ENCODE peak calls at places on chromosomes 2 and 18, in five cellular contexts. One of them, this sample, is unnamed.

GRCh38 chr2:178811045-178811444 is 3.8 kb upstream of the TTN start:
- DNase-seq in stimulated activated CD4-positive, alpha-beta T cell treated with anti-CD3 and anti-CD28 coated beads, Interleukin-4, amount 100 ng/mL, for 24 hours: no peak
- DNase-seq in PC-3: no peak
- DNase-seq in activated CD4-positive, alpha-beta memory T cell treated with anti-CD3 and anti-CD28 coated beads, Interleukin-2, amount 10 ng/mL, durations not matched to agents 7 days and 5 days: no peak
- DNase-seq in COR-L47: no peak
- DNase-seq in this sample: no peak

GRCh38 chr2:74887445-74887951 is 53.6 kb downstream of the HK2 start:
- DNase-seq in stimulated activated CD4-positive, alpha-beta T cell treated with anti-CD3 and anti-CD28 coated beads, Interleukin-4, amount 100 ng/mL, for 24 hours: no peak
- DNase-seq in COR-L47: no peak
- DNase-seq in activated CD4-positive, alpha-beta memory T cell treated with anti-CD3 and anti-CD28 coated beads, Interleukin-2, amount 10 ng/mL, durations not matched to agents 7 days and 5 days: no peak
- DNase-seq in PC-3: peak
- DNase-seq in this sample: peak

GRCh38 chr2:16487686-16488085 is 177.9 kb downstream of the CYRIA start:
- DNase-seq in stimulated activated CD4-positive, alpha-beta T cell treated with anti-CD3 and anti-CD28 coated beads, Interleukin-4, amount 100 ng/mL, for 24 hours: no peak
- DNase-seq in activated CD4-positive, alpha-beta memory T cell treated with anti-CD3 and anti-CD28 coated beads, Interleukin-2, amount 10 ng/mL, durations not matched to agents 7 days and 5 days: no peak
- DNase-seq in PC-3: peak
- DNase-seq in COR-L47: no peak
- DNase-seq in this sample: peak

GRCh38 chr2:124678043-124678442 is 653.0 kb downstream of the CNTNAP5 start:
- DNase-seq in activated CD4-positive, alpha-beta memory T cell treated with anti-CD3 and anti-CD28 coated beads, Interleukin-2, amount 10 ng/mL, durations not matched to agents 7 days and 5 days: no peak
- DNase-seq in stimulated activated CD4-positive, alpha-beta T cell treated with anti-CD3 and anti-CD28 coated beads, Interleukin-4, amount 100 ng/mL, for 24 hours: no peak
- DNase-seq in PC-3: no peak
- DNase-seq in COR-L47: no peak
- DNase-seq in this sample: no peak

GRCh38 chr18:40832362-40832761 is 1122.7 kb upstream of the PIK3C3 start:
- DNase-seq in stimulated activated CD4-positive, alpha-beta T cell treated with anti-CD3 and anti-CD28 coated beads, Interleukin-4, amount 100 ng/mL, for 24 hours: no peak
- DNase-seq in COR-L47: no peak
- DNase-seq in activated CD4-positive, alpha-beta memory T cell treated with anti-CD3 and anti-CD28 coated beads, Interleukin-2, amount 10 ng/mL, durations not matched to agents 7 days and 5 days: no peak
- DNase-seq in PC-3: no peak
- DNase-seq in this sample: no peak

GRCh38 chr2:172931256-172931894 is 144.3 kb upstream of the MAP3K20 start:
- DNase-seq in COR-L47: no peak
- DNase-seq in activated CD4-positive, alpha-beta memory T cell treated with anti-CD3 and anti-CD28 coated beads, Interleukin-2, amount 10 ng/mL, durations not matched to agents 7 days and 5 days: no peak
- DNase-seq in stimulated activated CD4-positive, alpha-beta T cell treated with anti-CD3 and anti-CD28 coated beads, Interleukin-4, amount 100 ng/mL, for 24 hours: no peak
- DNase-seq in PC-3: peak
- DNase-seq in this sample: peak

GRCh38 chr18:42532119-42532518 is 577.1 kb downstream of the PIK3C3 start:
- DNase-seq in COR-L47: no peak
- DNase-seq in stimulated activated CD4-positive, alpha-beta T cell treated with anti-CD3 and anti-CD28 coated beads, Interleukin-4, amount 100 ng/mL, for 24 hours: no peak
- DNase-seq in activated CD4-positive, alpha-beta memory T cell treated with anti-CD3 and anti-CD28 coated beads, Interleukin-2, amount 10 ng/mL, durations not matched to agents 7 days and 5 days: no peak
- DNase-seq in PC-3: no peak
- DNase-seq in this sample: no peak

GRCh38 chr18:8943900-8944870 is 158.3 kb upstream of the NDUFV2 start:
- DNase-seq in COR-L47: no peak
- DNase-seq in PC-3: peak
- DNase-seq in activated CD4-positive, alpha-beta memory T cell treated with anti-CD3 and anti-CD28 coated beads, Interleukin-2, amount 10 ng/mL, durations not matched to agents 7 days and 5 days: no peak
- DNase-seq in stimulated activated CD4-positive, alpha-beta T cell treated with anti-CD3 and anti-CD28 coated beads, Interleukin-4, amount 100 ng/mL, for 24 hours: no peak
- DNase-seq in this sample: no peak

GRCh38 chr2:152042636-152043615 is 55.9 kb downstream of the CACNB4 start:
- DNase-seq in PC-3: no peak
- DNase-seq in COR-L47: no peak
- DNase-seq in stimulated activated CD4-positive, alpha-beta T cell treated with anti-CD3 and anti-CD28 coated beads, Interleukin-4, amount 100 ng/mL, for 24 hours: no peak
- DNase-seq in activated CD4-positive, alpha-beta memory T cell treated with anti-CD3 and anti-CD28 coated beads, Interleukin-2, amount 10 ng/mL, durations not matched to agents 7 days and 5 days: no peak
- DNase-seq in this sample: no peak

GRCh38 chr18:21489119-21489750 is 111.3 kb downstream of the ESCO1 start:
- DNase-seq in PC-3: peak
- DNase-seq in COR-L47: peak
- DNase-seq in stimulated activated CD4-positive, alpha-beta T cell treated with anti-CD3 and anti-CD28 coated beads, Interleukin-4, amount 100 ng/mL, for 24 hours: peak
- DNase-seq in activated CD4-positive, alpha-beta memory T cell treated with anti-CD3 and anti-CD28 coated beads, Interleukin-2, amount 10 ng/mL, durations not matched to agents 7 days and 5 days: peak
- DNase-seq in this sample: peak

This sample was measured in RWPE1.